ENCODE peak calls at places on chromosomes 13 and 19, in ten cellular contexts. Y is HepG2, A is Peyer's patch, E is IMR-90, Q is suprapubic skin, B is thyroid gland, Z is tibial nerve, F is stomach, G is ovary, X is upper lobe of left lung. J is an unnamed sample.

GRCh38 chr19:4647676-4648644 is 8.6 kb downstream of the TNFAIP8L1 start:
- DNase-seq in Y (no peak), A (no peak), E (no peak), Q (no peak), B (peak), Z (peak), F (no peak), G (no peak), X (no peak), J (no peak)

GRCh38 chr13:78875792-78876580 is 217.0 kb upstream of the OBI1 start:
- DNase-seq in Y (no peak), A (no peak), E (no peak), Q (no peak), B (no peak), Z (no peak), F (no peak), G (no peak), X (no peak), J (no peak)

GRCh38 chr13:107104631-107105030 is 536.7 kb upstream of the ARGLU1 start:
- DNase-seq in Y (no peak), A (no peak), E (peak), Q (no peak), B (no peak), Z (no peak), F (no peak), G (no peak), X (no peak), J (no peak)

GRCh38 chr19:44644391-44645016 is 794 bp downstream of the PVR start:
- DNase-seq in Y (peak), A (no peak), E (peak), Q (no peak), B (peak), Z (no peak), F (no peak), G (no peak), X (peak), J (no peak)

GRCh38 chr13:46183018-46183940 is 1.3 kb upstream of the LCP1 start:
- DNase-seq in Y (no peak), A (no peak), E (no peak), Q (no peak), B (no peak), Z (no peak), F (no peak), G (no peak), X (no peak), J (no peak)

GRCh38 chr13:51879133-51879532 is 17.4 kb downstream of the CCDC70 start:
- DNase-seq in Y (no peak), A (no peak), E (no peak), Q (no peak), B (no peak), Z (no peak), F (no peak), G (no peak), X (no peak), J (no peak)

GRCh38 chr13:113923376-113924063 is 50.4 kb downstream of the C13orf46 start:
- DNase-seq in Y (no peak), A (no peak), E (no peak), Q (peak), B (no peak), Z (peak), F (no peak), G (no peak), X (peak), J (no peak)

GRCh38 chr13:32538234-32538620 is 368 bp downstream of the N4BP2L2 start:
- DNase-seq in Y (peak), A (peak), E (peak), Q (peak), B (no peak), Z (no peak), F (peak), G (peak), X (peak), J (no peak)

GRCh38 chr19:28644261-28644660 is 568.7 kb downstream of the UQCRFS1 start:
- DNase-seq in Y (no peak), A (no peak), E (no peak), Q (no peak), B (no peak), Z (no peak), F (no peak), G (no peak), X (no peak), J (no peak)

GRCh38 chr19:13902993-13903555 is 2.8 kb downstream of the BRME1 start:
- DNase-seq in Y (no peak), A (no peak), E (no peak), Q (no peak), B (no peak), Z (no peak), F (no peak), G (no peak), X (no peak), J (no peak)

GRCh38 chr13:79346300-79346914 is 59.6 kb downstream of the RBM26 start:
- DNase-seq in Y (no peak), A (no peak), E (no peak), Q (no peak), B (peak), Z (no peak), F (no peak), G (no peak), X (no peak), J (no peak)

GRCh38 chr13:108176685-108177274 is 38.6 kb downstream of the LIG4 start:
- DNase-seq in Y (peak), A (peak), E (peak), Q (no peak), B (peak), Z (no peak), F (peak), G (no peak), X (no peak), J (no peak)

GRCh38 chr19:45276284-45276687 is 25.2 kb downstream of the MARK4 start:
- DNase-seq in Y (peak), A (no peak), E (peak), Q (no peak), B (no peak), Z (no peak), F (no peak), G (peak), X (no peak), J (no peak)

GRCh38 chr19:483332-484072 is 12.8 kb upstream of the MADCAM1 start:
- DNase-seq in Y (no peak), A (no peak), E (no peak), Q (no peak), B (no peak), Z (no peak), F (no peak), G (no peak), X (no peak), J (no peak)

GRCh38 chr19:485122-485521 is 11.2 kb upstream of the MADCAM1 start:
- DNase-seq in Y (no peak), A (no peak), E (no peak), Q (no peak), B (no peak), Z (no peak), F (no peak), G (no peak), X (no peak), J (no peak)

GRCh38 chr19:488505-489417 is 7.5 kb upstream of the MADCAM1 start:
- DNase-seq in Y (peak), A (peak), E (peak), Q (peak), B (peak), Z (peak), F (peak), G (peak), X (peak), J (peak)

GRCh38 chr19:484494-484893 is 11.8 kb upstream of the MADCAM1 start:
- DNase-seq in Y (no peak), A (no peak), E (no peak), Q (no peak), B (no peak), Z (no peak), F (no peak), G (no peak), X (no peak), J (no peak)

GRCh38 chr19:485583-486236 is 10.6 kb upstream of the MADCAM1 start:
- DNase-seq in Y (peak), A (no peak), E (no peak), Q (peak), B (no peak), Z (peak), F (no peak), G (peak), X (no peak), J (peak)
- TF ChIP-seq POLR2A in Y (peak), A (no peak), E (no peak), Q (no peak), B (no peak), Z (no peak), F (no peak), G (no peak), X (no peak), J (no peak)

GRCh38 chr13:43023244-43023931 is at the start of gene DNAJC15:
- DNase-seq in Y (peak), A (peak), E (peak), Q (peak), B (peak), Z (peak), F (peak), G (peak), X (peak), J (peak)
- TF ChIP-seq CTCF in Y (peak), A (peak), E (peak), Q (no peak), B (no peak), Z (no peak), F (no peak), G (no peak), X (no peak), J (no peak)

GRCh38 chr19:53555352-53555751 is 17.4 kb downstream of the ZNF331 start:
- DNase-seq in Y (no peak), A (no peak), E (no peak), Q (no peak), B (peak), Z (no peak), F (no peak), G (no peak), X (no peak), J (no peak)

GRCh38 chr19:53552001-53552721 is 14.2 kb downstream of the ZNF331 start:
- DNase-seq in Y (no peak), A (no peak), E (no peak), Q (no peak), B (no peak), Z (no peak), F (no peak), G (no peak), X (no peak), J (no peak)

GRCh38 chr19:53554804-53555203 is 16.9 kb downstream of the ZNF331 start:
- DNase-seq in Y (no peak), A (no peak), E (no peak), Q (no peak), B (peak), Z (no peak), F (no peak), G (no peak), X (no peak), J (peak)

GRCh38 chr19:53553159-53553558 is 15.2 kb downstream of the ZNF331 start:
- DNase-seq in Y (no peak), A (no peak), E (peak), Q (no peak), B (no peak), Z (no peak), F (no peak), G (no peak), X (no peak), J (no peak)

DNA sequence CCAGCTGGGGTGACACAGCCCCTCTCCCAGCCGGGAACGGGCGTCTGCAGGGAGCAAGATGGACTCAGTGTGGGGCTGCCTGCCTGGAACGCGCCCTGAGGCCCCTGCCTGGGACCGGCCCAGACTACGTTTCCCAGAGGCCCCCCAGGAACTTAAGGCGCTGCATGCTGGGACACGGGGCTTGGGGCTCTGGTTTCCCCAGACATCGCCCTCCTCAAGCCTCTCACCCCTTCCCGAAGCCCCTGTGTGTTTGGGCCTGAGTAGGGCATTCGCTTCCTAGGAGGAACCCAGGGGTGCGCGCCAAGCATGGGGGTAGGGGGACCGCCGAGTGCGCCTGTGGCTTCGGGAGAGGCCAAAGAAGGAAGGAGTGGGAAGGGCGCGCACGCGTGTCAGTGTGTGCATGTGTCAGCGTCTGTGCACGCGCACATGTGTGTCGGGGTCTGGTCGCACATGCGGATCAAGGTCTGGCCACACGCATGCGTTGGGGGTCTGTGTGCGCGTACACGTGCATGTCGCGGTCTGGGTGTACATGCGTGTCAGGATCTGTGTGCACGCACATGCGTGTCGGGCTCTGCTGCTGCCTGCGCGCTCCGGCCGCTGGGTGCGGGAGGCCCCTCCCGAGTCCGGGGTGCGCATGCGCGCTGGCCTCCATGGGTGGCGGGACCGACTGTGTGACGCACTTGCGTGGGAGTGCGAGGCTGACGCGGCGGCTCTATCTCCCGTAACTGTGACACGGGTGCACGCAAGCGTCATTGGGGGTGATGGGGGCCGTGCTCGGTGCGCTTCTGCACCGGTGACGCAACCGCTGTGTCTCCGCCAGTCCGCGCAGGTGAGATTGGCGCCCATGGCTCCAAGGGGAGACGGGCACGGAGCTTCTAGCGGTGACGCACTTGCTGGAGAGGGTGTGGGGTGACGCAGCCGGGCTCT is 16.2 kb downstream of the ZNF331 start:
- DNase-seq in Y (no peak), A (peak), E (peak), Q (peak), B (peak), Z (peak), F (peak), G (peak), X (peak), J (peak)
- TF ChIP-seq POLR2A in Y (no peak), A (no peak), E (no peak), Q (no peak), B (peak), Z (peak), F (no peak), G (peak), X (peak), J (no peak)

DNA sequence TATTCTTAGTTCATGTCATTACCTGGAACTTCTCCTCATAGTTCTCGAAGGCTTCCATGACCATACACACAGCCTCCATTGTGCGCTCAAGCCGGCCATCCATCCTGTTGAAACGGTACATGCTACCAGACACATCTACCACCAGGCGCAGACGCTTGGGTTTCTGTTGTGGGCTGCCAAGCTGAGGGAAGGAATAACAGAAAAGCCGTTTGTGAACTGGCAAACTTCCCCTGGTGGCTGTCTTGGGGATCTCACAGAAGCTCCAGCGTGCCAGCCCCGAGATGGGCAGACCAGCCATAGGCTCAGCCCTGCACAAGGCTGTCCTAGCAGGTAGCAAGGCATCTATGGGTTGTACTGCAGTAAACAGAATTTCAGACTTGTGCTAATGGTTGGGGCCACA is 130.1 kb downstream of the RGCC start:
- DNase-seq in Y (no peak), A (no peak), E (no peak), Q (no peak), B (no peak), Z (no peak), F (no peak), G (no peak), X (no peak), J (no peak)
- TF ChIP-seq CTCF in Y (no peak), A (no peak), E (no peak), Q (no peak), B (no peak), Z (no peak), F (no peak), G (no peak), X (no peak), J (no peak)

DNA sequence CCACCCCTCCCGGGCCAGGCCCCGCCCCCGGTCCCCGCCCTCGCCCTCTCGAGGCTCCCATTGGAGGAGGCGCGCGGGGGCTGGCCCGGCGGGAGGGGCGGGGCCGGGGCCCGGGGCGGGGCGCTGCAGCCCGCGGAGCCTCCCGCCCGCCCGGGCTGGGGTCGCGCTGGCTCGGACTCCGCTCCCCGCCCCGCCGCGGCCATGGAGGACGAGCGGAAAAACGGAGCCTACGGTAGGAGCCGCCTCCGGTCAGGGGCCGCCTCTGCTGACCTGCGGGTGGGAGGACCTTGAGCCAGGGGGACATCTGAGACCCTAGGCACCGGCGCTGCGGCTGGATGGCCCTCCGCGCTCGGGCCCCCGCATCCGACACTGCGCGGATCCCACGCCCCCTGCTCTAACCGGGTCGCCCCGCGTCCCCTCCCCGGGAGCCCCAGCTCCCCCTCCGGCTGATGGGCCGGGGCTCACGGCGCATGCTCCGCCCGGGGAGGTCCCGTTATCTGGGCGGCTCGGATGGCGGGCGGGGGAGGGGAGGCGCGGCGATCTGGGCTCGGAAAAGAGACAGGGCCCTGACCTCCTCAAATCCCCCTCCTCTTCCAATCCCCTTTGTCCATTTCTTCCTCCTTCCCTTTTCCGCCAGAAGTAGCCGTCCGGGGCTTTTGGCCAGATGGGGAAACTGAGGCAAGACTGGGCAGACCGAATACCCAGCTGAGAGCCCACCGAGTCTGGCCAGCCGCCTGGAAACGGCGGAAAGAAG is 15.4 kb upstream of the AP1M2 start:
- DNase-seq in Y (peak), A (peak), E (peak), Q (peak), B (peak), Z (peak), F (peak), G (peak), X (peak), J (peak)
- TF ChIP-seq POLR2A in Y (no peak), A (no peak), E (no peak), Q (no peak), B (peak), Z (peak), F (no peak), G (peak), X (peak), J (no peak)

DNA sequence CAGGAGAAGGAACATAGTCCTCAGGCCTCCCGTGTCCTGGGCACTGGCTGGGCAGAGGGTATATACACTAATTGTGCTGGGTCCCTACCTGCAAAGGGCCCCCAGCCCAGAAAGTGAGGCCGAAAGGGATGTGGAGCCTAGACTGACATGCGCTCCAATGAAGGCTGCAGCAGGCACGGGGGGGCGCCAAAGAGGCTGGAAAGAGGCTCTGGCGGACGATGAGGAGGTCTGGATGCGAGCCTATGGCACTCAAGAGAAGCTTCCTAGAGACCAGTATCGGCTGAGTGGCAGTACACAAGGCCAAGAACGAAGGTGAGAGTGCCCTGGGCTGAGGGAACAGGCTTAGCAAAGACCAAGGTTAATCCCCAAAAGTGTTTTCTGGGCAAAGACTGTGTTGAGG is 16.6 kb downstream of the VRK3 start:
- DNase-seq in Y (no peak), A (no peak), E (no peak), Q (no peak), B (no peak), Z (no peak), F (no peak), G (no peak), X (no peak), J (no peak)
- TF ChIP-seq CTCF in Y (peak), A (no peak), E (peak), Q (no peak), B (no peak), Z (no peak), F (no peak), G (no peak), X (no peak), J (no peak)